ENCODE peak calls at places on chromosome 11, in nine cellular contexts. One of them, this sample, is unnamed. For H3K4me1, the result is how much of the 10 kb centered on the place peaks cover.

GRCh38 chr11:66076561-66076960 is 6.5 kb downstream of the PACS1 start:
- DNase-seq in ovary: no peak
- DNase-seq in tibial nerve: no peak
- DNase-seq in A549: no peak
- DNase-seq in CD4-positive, alpha-beta memory T cell: no peak
- DNase-seq in right cardiac atrium: no peak
- DNase-seq in neural progenitor cell: no peak
- DNase-seq in pancreas: no peak
- DNase-seq in CD8-positive, alpha-beta memory T cell: no peak
- DNase-seq in this sample: no peak

GRCh38 chr11:10454902-10455631 is at the start of gene AMPD3:
- DNase-seq in neural progenitor cell: peak
- DNase-seq in right cardiac atrium: no peak
- DNase-seq in CD8-positive, alpha-beta memory T cell: no peak
- DNase-seq in tibial nerve: no peak
- DNase-seq in ovary: peak
- DNase-seq in A549: peak
- DNase-seq in CD4-positive, alpha-beta memory T cell: no peak
- DNase-seq in pancreas: no peak
- DNase-seq in this sample: no peak

GRCh38 chr11:117061256-117061655 is 37.0 kb downstream of the SIK3 start:
- DNase-seq in right cardiac atrium: no peak
- DNase-seq in CD8-positive, alpha-beta memory T cell: no peak
- DNase-seq in CD4-positive, alpha-beta memory T cell: no peak
- DNase-seq in A549: no peak
- DNase-seq in ovary: no peak
- DNase-seq in neural progenitor cell: no peak
- DNase-seq in tibial nerve: no peak
- DNase-seq in pancreas: no peak
- DNase-seq in this sample: no peak

GRCh38 chr11:48169706-48170105 is 46.9 kb upstream of the OR4B1 start:
- DNase-seq in A549: no peak
- DNase-seq in ovary: no peak
- DNase-seq in CD8-positive, alpha-beta memory T cell: no peak
- DNase-seq in right cardiac atrium: peak
- DNase-seq in pancreas: no peak
- DNase-seq in CD4-positive, alpha-beta memory T cell: no peak
- DNase-seq in neural progenitor cell: no peak
- DNase-seq in tibial nerve: no peak
- DNase-seq in this sample: no peak

GRCh38 chr11:65903068-65903481 is 2.9 kb upstream of the FOSL1 start:
- DNase-seq in right cardiac atrium: no peak
- DNase-seq in ovary: no peak
- DNase-seq in neural progenitor cell: peak
- DNase-seq in CD4-positive, alpha-beta memory T cell: no peak
- DNase-seq in A549: peak
- DNase-seq in pancreas: no peak
- DNase-seq in tibial nerve: no peak
- DNase-seq in CD8-positive, alpha-beta memory T cell: no peak
- DNase-seq in this sample: no peak

GRCh38 chr11:1879941-1880720 is 11.6 kb downstream of the PRR33 start:
- DNase-seq in neural progenitor cell: no peak
- DNase-seq in CD8-positive, alpha-beta memory T cell: no peak
- DNase-seq in CD4-positive, alpha-beta memory T cell: no peak
- DNase-seq in ovary: peak
- DNase-seq in right cardiac atrium: peak
- DNase-seq in pancreas: peak
- DNase-seq in A549: no peak
- DNase-seq in tibial nerve: peak
- DNase-seq in this sample: peak

GRCh38 chr11:111911563-111912401 is at the start of gene CRYAB:
- DNase-seq in tibial nerve: peak
- DNase-seq in right cardiac atrium: peak
- DNase-seq in pancreas: peak
- DNase-seq in CD4-positive, alpha-beta memory T cell: no peak
- DNase-seq in CD8-positive, alpha-beta memory T cell: no peak
- DNase-seq in neural progenitor cell: peak
- DNase-seq in A549: peak
- DNase-seq in ovary: peak
- DNase-seq in this sample: peak

GRCh38 chr11:48024635-48025071 is 44.3 kb downstream of the PTPRJ start:
- DNase-seq in right cardiac atrium: no peak
- DNase-seq in ovary: no peak
- DNase-seq in CD4-positive, alpha-beta memory T cell: no peak
- DNase-seq in tibial nerve: no peak
- DNase-seq in CD8-positive, alpha-beta memory T cell: no peak
- DNase-seq in pancreas: no peak
- DNase-seq in A549: no peak
- DNase-seq in neural progenitor cell: no peak
- DNase-seq in this sample: no peak

GRCh38 chr11:130409618-130410388 is 18.6 kb downstream of the ADAMTS8 start:
- DNase-seq in pancreas: no peak
- DNase-seq in right cardiac atrium: no peak
- DNase-seq in neural progenitor cell: no peak
- DNase-seq in tibial nerve: no peak
- DNase-seq in CD8-positive, alpha-beta memory T cell: no peak
- DNase-seq in A549: no peak
- DNase-seq in CD4-positive, alpha-beta memory T cell: no peak
- DNase-seq in ovary: no peak
- DNase-seq in this sample: no peak

GRCh38 chr11:79160786-79161403 is 279.9 kb downstream of the TENM4 start:
- DNase-seq in CD8-positive, alpha-beta memory T cell: no peak
- DNase-seq in A549: no peak
- DNase-seq in ovary: no peak
- DNase-seq in CD4-positive, alpha-beta memory T cell: no peak
- DNase-seq in pancreas: no peak
- DNase-seq in neural progenitor cell: peak
- DNase-seq in tibial nerve: no peak
- DNase-seq in right cardiac atrium: no peak
- DNase-seq in this sample: no peak

GRCh38 chr11:107508858-107509244 is 51.2 kb upstream of the CWF19L2 start:
- DNase-seq in neural progenitor cell: no peak
- DNase-seq in CD4-positive, alpha-beta memory T cell: no peak
- DNase-seq in CD8-positive, alpha-beta memory T cell: no peak
- DNase-seq in right cardiac atrium: no peak
- DNase-seq in A549: no peak
- DNase-seq in ovary: no peak
- DNase-seq in tibial nerve: no peak
- DNase-seq in pancreas: no peak
- DNase-seq in this sample: no peak

GRCh38 chr11:123386746-123387510 is 43.1 kb upstream of the GRAMD1B start:
- DNase-seq in neural progenitor cell: no peak
- DNase-seq in right cardiac atrium: no peak
- DNase-seq in ovary: no peak
- DNase-seq in CD8-positive, alpha-beta memory T cell: no peak
- DNase-seq in pancreas: no peak
- DNase-seq in tibial nerve: no peak
- DNase-seq in A549: no peak
- DNase-seq in CD4-positive, alpha-beta memory T cell: no peak
- DNase-seq in this sample: no peak

GRCh38 chr11:67352546-67353316 is 615 bp downstream of the POLD4 start:
- DNase-seq in A549: no peak
- DNase-seq in right cardiac atrium: peak
- DNase-seq in pancreas: peak
- DNase-seq in CD8-positive, alpha-beta memory T cell: peak
- DNase-seq in neural progenitor cell: no peak
- DNase-seq in CD4-positive, alpha-beta memory T cell: no peak
- DNase-seq in ovary: peak
- DNase-seq in tibial nerve: no peak
- DNase-seq in this sample: peak

GRCh38 chr11:104254347-104254746 is 90.4 kb upstream of the PDGFD start:
- DNase-seq in neural progenitor cell: peak
- DNase-seq in tibial nerve: no peak
- DNase-seq in pancreas: peak
- DNase-seq in CD4-positive, alpha-beta memory T cell: peak
- DNase-seq in CD8-positive, alpha-beta memory T cell: no peak
- DNase-seq in right cardiac atrium: no peak
- DNase-seq in A549: peak
- DNase-seq in ovary: no peak
- DNase-seq in this sample: no peak

GRCh38 chr11:87421422-87421821 is 383.7 kb downstream of the TMEM135 start:
- DNase-seq in CD8-positive, alpha-beta memory T cell: no peak
- DNase-seq in A549: peak
- DNase-seq in neural progenitor cell: peak
- DNase-seq in CD4-positive, alpha-beta memory T cell: peak
- DNase-seq in tibial nerve: peak
- DNase-seq in ovary: no peak
- DNase-seq in right cardiac atrium: no peak
- DNase-seq in pancreas: no peak
- DNase-seq in this sample: no peak

GRCh38 chr11:16789560-16790483 is 51.4 kb downstream of the C11orf58 start:
- DNase-seq in right cardiac atrium: no peak
- DNase-seq in pancreas: no peak
- DNase-seq in CD8-positive, alpha-beta memory T cell: no peak
- DNase-seq in A549: no peak
- DNase-seq in tibial nerve: no peak
- DNase-seq in neural progenitor cell: no peak
- DNase-seq in CD4-positive, alpha-beta memory T cell: no peak
- DNase-seq in ovary: no peak
- DNase-seq in this sample: peak

GRCh38 chr11:78801161-78801884 is 226.7 kb upstream of the NARS2 start:
- DNase-seq in tibial nerve: peak
- DNase-seq in A549: peak
- DNase-seq in CD8-positive, alpha-beta memory T cell: no peak
- DNase-seq in CD4-positive, alpha-beta memory T cell: no peak
- DNase-seq in neural progenitor cell: no peak
- DNase-seq in ovary: no peak
- DNase-seq in pancreas: peak
- DNase-seq in right cardiac atrium: peak
- DNase-seq in this sample: peak

GRCh38 chr11:100550298-100550697 is 136.8 kb upstream of the ARHGAP42 start:
- DNase-seq in CD8-positive, alpha-beta memory T cell: no peak
- DNase-seq in ovary: no peak
- DNase-seq in pancreas: no peak
- DNase-seq in A549: no peak
- DNase-seq in neural progenitor cell: no peak
- DNase-seq in CD4-positive, alpha-beta memory T cell: no peak
- DNase-seq in right cardiac atrium: no peak
- DNase-seq in tibial nerve: no peak
- DNase-seq in this sample: no peak

GRCh38 chr11:425301-425700 is 10.5 kb upstream of the SIGIRR start:
- DNase-seq in right cardiac atrium: no peak
- DNase-seq in pancreas: no peak
- DNase-seq in CD8-positive, alpha-beta memory T cell: no peak
- DNase-seq in ovary: no peak
- DNase-seq in neural progenitor cell: no peak
- DNase-seq in CD4-positive, alpha-beta memory T cell: no peak
- DNase-seq in A549: no peak
- DNase-seq in tibial nerve: no peak
- DNase-seq in this sample: no peak

DNA sequence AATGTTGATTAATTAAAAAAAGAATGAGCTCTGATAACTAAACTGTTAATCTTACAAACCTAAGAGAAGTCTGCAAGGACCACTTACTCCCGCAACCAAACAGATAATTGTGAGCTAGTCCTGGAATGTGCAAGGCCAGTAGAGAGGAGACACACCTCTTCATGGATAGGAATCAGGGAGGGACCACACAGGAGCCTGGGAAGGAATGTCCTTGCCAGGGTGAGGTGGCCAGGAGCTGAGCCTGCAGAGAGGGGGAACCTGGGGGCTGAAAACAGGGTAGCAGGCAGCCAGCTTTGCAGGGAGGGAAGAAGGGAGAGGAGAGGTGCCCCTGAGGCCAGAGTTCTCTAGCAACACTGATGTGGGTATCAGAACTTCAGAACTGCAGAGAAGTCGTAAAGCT is 9.4 kb upstream of the NLRP10 start:
- DNase-seq in CD8-positive, alpha-beta memory T cell: no peak
- DNase-seq in pancreas: no peak
- DNase-seq in ovary: no peak
- DNase-seq in CD4-positive, alpha-beta memory T cell: no peak
- DNase-seq in neural progenitor cell: no peak
- DNase-seq in tibial nerve: no peak
- DNase-seq in A549: no peak
- DNase-seq in right cardiac atrium: no peak
- DNase-seq in this sample: no peak
- H3K4me1 ChIP-seq in CD8-positive, alpha-beta memory T cell: under half
- H3K4me1 ChIP-seq in pancreas: under half
- H3K4me1 ChIP-seq in ovary: under half
- H3K4me1 ChIP-seq in CD4-positive, alpha-beta memory T cell: under half
- H3K4me1 ChIP-seq in neural progenitor cell: under half
- H3K4me1 ChIP-seq in tibial nerve: under half
- H3K4me1 ChIP-seq in A549: under half
- H3K4me1 ChIP-seq in right cardiac atrium: under half
- H3K4me1 ChIP-seq in this sample: under half

GRCh38 chr11:61764606-61765260 is 12.3 kb downstream of the MYRF start:
- DNase-seq in tibial nerve: no peak
- DNase-seq in pancreas: no peak
- DNase-seq in right cardiac atrium: no peak
- DNase-seq in neural progenitor cell: no peak
- DNase-seq in ovary: peak
- DNase-seq in A549: no peak
- DNase-seq in CD4-positive, alpha-beta memory T cell: no peak
- DNase-seq in CD8-positive, alpha-beta memory T cell: no peak
- DNase-seq in this sample: no peak
- H3K4me1 ChIP-seq in tibial nerve: under half
- H3K4me1 ChIP-seq in pancreas: under half
- H3K4me1 ChIP-seq in right cardiac atrium: under half
- H3K4me1 ChIP-seq in neural progenitor cell: under half
- H3K4me1 ChIP-seq in ovary: under half
- H3K4me1 ChIP-seq in A549: half or more
- H3K4me1 ChIP-seq in CD4-positive, alpha-beta memory T cell: under half
- H3K4me1 ChIP-seq in CD8-positive, alpha-beta memory T cell: under half
- H3K4me1 ChIP-seq in this sample: under half

DNA sequence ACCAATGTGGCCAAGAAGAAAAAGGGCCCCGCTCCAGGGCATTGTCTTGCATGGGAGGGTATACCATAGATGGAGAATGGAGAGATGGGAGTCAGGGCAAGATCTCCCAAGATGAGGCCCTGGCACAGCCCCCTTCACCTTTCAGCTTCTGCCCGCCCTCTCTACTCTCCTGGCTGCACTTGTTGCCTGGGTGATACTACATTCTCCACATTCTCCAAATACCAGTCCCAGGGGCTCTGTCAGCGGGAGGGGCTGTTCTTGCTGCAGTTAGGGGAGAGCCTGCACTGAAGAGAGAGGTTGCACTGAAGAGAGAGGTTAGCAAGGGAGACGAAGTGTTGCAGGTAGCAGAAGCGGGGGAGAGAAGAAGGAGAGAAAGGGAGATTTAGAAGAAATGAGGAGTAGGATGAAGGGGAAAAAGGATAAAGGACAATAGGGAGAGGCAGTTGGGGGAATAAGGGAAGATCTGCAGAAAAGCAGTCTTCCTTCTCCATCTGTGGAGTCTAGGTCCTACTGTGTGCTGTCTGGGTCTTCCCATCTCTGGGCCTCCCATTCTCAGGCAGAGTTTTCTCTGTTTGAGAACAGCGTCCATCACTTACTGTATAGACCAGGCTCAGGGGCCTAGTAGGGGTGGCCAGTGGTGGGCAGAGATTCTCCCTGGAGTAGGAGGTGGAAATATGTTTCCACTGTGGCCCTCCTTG is 8.0 kb downstream of the PHLDB1 start:
- DNase-seq in right cardiac atrium: peak
- DNase-seq in CD4-positive, alpha-beta memory T cell: no peak
- DNase-seq in CD8-positive, alpha-beta memory T cell: no peak
- DNase-seq in neural progenitor cell: peak
- DNase-seq in A549: no peak
- DNase-seq in pancreas: no peak
- DNase-seq in tibial nerve: no peak
- DNase-seq in ovary: no peak
- DNase-seq in this sample: peak
- H3K4me1 ChIP-seq in right cardiac atrium: under half
- H3K4me1 ChIP-seq in CD4-positive, alpha-beta memory T cell: under half
- H3K4me1 ChIP-seq in CD8-positive, alpha-beta memory T cell: under half
- H3K4me1 ChIP-seq in neural progenitor cell: half or more
- H3K4me1 ChIP-seq in A549: half or more
- H3K4me1 ChIP-seq in pancreas: under half
- H3K4me1 ChIP-seq in tibial nerve: half or more
- H3K4me1 ChIP-seq in ovary: under half
- H3K4me1 ChIP-seq in this sample: under half

GRCh38 chr11:128493570-128493965 is 93.8 kb downstream of the ETS1 start:
- DNase-seq in CD4-positive, alpha-beta memory T cell: no peak
- DNase-seq in pancreas: no peak
- DNase-seq in neural progenitor cell: no peak
- DNase-seq in right cardiac atrium: no peak
- DNase-seq in A549: no peak
- DNase-seq in CD8-positive, alpha-beta memory T cell: no peak
- DNase-seq in tibial nerve: no peak
- DNase-seq in ovary: no peak
- DNase-seq in this sample: no peak
- H3K4me1 ChIP-seq in CD4-positive, alpha-beta memory T cell: half or more
- H3K4me1 ChIP-seq in pancreas: under half
- H3K4me1 ChIP-seq in neural progenitor cell: under half
- H3K4me1 ChIP-seq in right cardiac atrium: under half
- H3K4me1 ChIP-seq in A549: half or more
- H3K4me1 ChIP-seq in CD8-positive, alpha-beta memory T cell: half or more
- H3K4me1 ChIP-seq in tibial nerve: under half
- H3K4me1 ChIP-seq in ovary: under half
- H3K4me1 ChIP-seq in this sample: under half